ENCODE peak calls at places on chromosomes 12 and 14, in four cellular contexts. C, H, B and Q are unnamed samples.

GRCh38 chr12:81440001-81440400 is 319.1 kb downstream of the PPFIA2 start:
- DNase-seq in C (no peak), B (no peak), H (peak), Q (no peak)

GRCh38 chr12:47281667-47282171 is 202.0 kb upstream of the AMIGO2 start:
- DNase-seq in C (peak), H (no peak), B (no peak), Q (no peak)

GRCh38 chr14:94129111-94129757 is at the start of gene IFI27L2:
- DNase-seq in C (peak), H (peak), B (peak), Q (peak)

GRCh38 chr12:103503546-103504480 is 8.0 kb upstream of the C12orf42 start:
- DNase-seq in C (no peak), H (peak), B (no peak), Q (peak)

GRCh38 chr14:85532981-85533820 is 3.3 kb downstream of the FLRT2 start:
- DNase-seq in C (peak), B (peak), H (peak), Q (no peak)

GRCh38 chr12:113291586-113291985 is 43.3 kb downstream of the SLC8B1 start:
- DNase-seq in H (no peak), B (no peak), C (no peak), Q (no peak)

GRCh38 chr12:109963743-109964429 is 32.3 kb downstream of the GIT2 start:
- DNase-seq in H (no peak), C (peak), B (peak), Q (no peak)

GRCh38 chr14:69719501-69719951 is 47.4 kb upstream of the SRSF5 start:
- DNase-seq in C (peak), B (peak), H (no peak), Q (peak)

GRCh38 chr14:85428926-85429325 is 101.0 kb upstream of the FLRT2 start:
- DNase-seq in C (peak), B (no peak), H (no peak), Q (no peak)

GRCh38 chr12:32083489-32083888 is 23.2 kb upstream of the BICD1 start:
- DNase-seq in B (peak), C (peak), H (no peak), Q (no peak)

GRCh38 chr12:23950775-23951391 is 1.4 kb upstream of the SOX5 start:
- DNase-seq in B (peak), C (peak), H (no peak), Q (peak)

GRCh38 chr12:109557200-109557599 is 16.1 kb downstream of the MMAB start:
- DNase-seq in B (no peak), C (no peak), H (no peak), Q (no peak)

GRCh38 chr14:64760146-64760755 is 56.0 kb downstream of the PLEKHG3 start:
- DNase-seq in C (peak), H (peak), B (peak), Q (peak)

GRCh38 chr14:61077946-61078738 is 97.1 kb downstream of the SLC38A6 start:
- DNase-seq in H (no peak), B (no peak), C (peak), Q (peak)

GRCh38 chr14:99502989-99503421 is 21.8 kb downstream of the CCNK start:
- DNase-seq in H (peak), B (no peak), C (no peak), Q (no peak)

GRCh38 chr12:15590180-15590826 is 198.9 kb downstream of the EPS8 start:
- DNase-seq in H (peak), C (peak), B (peak), Q (peak)

GRCh38 chr14:49623941-49624806 is 3.6 kb downstream of the MGAT2 start:
- DNase-seq in C (no peak), B (peak), H (no peak), Q (peak)

GRCh38 chr14:80427101-80427500 is 215.8 kb upstream of the DIO2 start:
- DNase-seq in H (no peak), B (peak), C (peak), Q (peak)

GRCh38 chr14:70671652-70672327 is 30.1 kb downstream of the TTC9 start:
- DNase-seq in C (no peak), B (no peak), H (no peak), Q (no peak)

GRCh38 chr12:90174198-90174510 is 465.5 kb upstream of the ATP2B1 start:
- DNase-seq in H (peak), B (peak), C (no peak), Q (no peak)

GRCh38 chr14:92515510-92516343 is 2.1 kb downstream of the RIN3 start:
- DNase-seq in B (no peak), H (no peak), C (no peak), Q (no peak)

GRCh38 chr12:46825526-46826414 is at the start of gene SLC38A4:
- DNase-seq in H (peak), C (peak), B (peak), Q (peak)

GRCh38 chr12:102118874-102119273 is 1.0 kb downstream of the NUP37 start:
- DNase-seq in C (peak), H (no peak), B (peak), Q (no peak)

GRCh38 chr12:65656156-65656885 is 168.0 kb upstream of the HMGA2 start:
- DNase-seq in H (no peak), B (peak), C (no peak), Q (no peak)

GRCh38 chr14:100851946-100852620 is 26.2 kb downstream of the MEG3 start:
- DNase-seq in B (no peak), H (no peak), C (no peak), Q (no peak)

GRCh38 chr12:91785655-91786489 is 359.8 kb downstream of the BTG1 start:
- DNase-seq in C (no peak), H (no peak), B (no peak), Q (no peak)

GRCh38 chr14:87896393-87897380 is 96.3 kb downstream of the GALC start:
- DNase-seq in B (peak), C (peak), H (peak), Q (no peak)

GRCh38 chr12:105209091-105209490 is 26.9 kb downstream of the APPL2 start:
- DNase-seq in B (no peak), H (no peak), C (no peak), Q (peak)

GRCh38 chr12:41532072-41532471 is 344.0 kb downstream of the PDZRN4 start:
- DNase-seq in C (peak), H (no peak), B (no peak), Q (no peak)

GRCh38 chr14:37063467-37064240 is 108.8 kb downstream of the SLC25A21 start:
- DNase-seq in H (no peak), C (no peak), B (no peak), Q (no peak)

GRCh38 chr12:109664402-109664801 is 49.2 kb upstream of the FAM222A start:
- DNase-seq in B (no peak), C (no peak), H (no peak), Q (no peak)

GRCh38 chr12:40104461-40105264 is 1.2 kb downstream of the SLC2A13 start:
- DNase-seq in H (peak), B (peak), C (peak), Q (no peak)

GRCh38 chr12:49341777-49342065 is 4.7 kb upstream of the C1QL4 start:
- DNase-seq in H (no peak), B (no peak), C (no peak), Q (no peak)

GRCh38 chr12:6378709-6379427 is 3.5 kb upstream of the SCNN1A start:
- DNase-seq in H (no peak), C (no peak), B (peak), Q (no peak)

GRCh38 chr14:96204151-96205058 is at the start of gene BDKRB2:
- DNase-seq in H (peak), C (peak), B (peak), Q (peak)

GRCh38 chr14:61630399-61630798 is 64.9 kb upstream of the HIF1A start:
- DNase-seq in H (no peak), C (no peak), B (no peak), Q (no peak)

GRCh38 chr14:102817942-102818940 is 41.0 kb downstream of the TRAF3 start:
- DNase-seq in C (peak), B (no peak), H (no peak), Q (no peak)

GRCh38 chr14:102819790-102820330 is 42.6 kb downstream of the TRAF3 start:
- DNase-seq in H (no peak), B (no peak), C (peak), Q (no peak)

GRCh38 chr14:102821252-102821651 is 44.0 kb downstream of the TRAF3 start:
- DNase-seq in H (no peak), B (no peak), C (no peak), Q (no peak)

GRCh38 chr14:102817318-102817717 is 40.1 kb downstream of the TRAF3 start:
- DNase-seq in H (no peak), B (no peak), C (no peak), Q (no peak)

DNA sequence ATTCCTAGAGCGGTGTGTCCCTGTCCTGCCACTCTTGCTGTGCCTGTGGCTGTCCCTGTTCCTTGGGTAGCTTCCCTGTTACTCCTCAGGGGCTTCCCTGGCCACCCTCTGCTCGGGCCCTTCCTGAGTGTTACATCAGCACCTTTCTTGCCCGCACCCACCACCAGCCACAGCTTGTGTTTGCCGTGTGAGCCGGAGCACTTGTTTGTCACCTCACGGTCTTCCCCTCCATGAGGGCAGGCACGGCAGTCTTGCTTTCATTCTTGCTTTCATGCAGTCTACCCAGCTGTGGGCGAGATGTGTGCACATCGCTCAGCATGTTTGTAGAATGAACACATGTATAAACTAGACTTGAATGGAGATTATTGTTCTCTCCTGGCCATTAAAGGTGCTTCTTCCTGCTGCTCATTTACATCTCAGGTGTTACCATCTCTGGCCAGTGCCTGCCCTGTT is 42.0 kb downstream of the TRAF3 start:
- DNase-seq in C (no peak), H (no peak), B (no peak), Q (peak)
- H4K8ac ChIP-seq in C (no peak), H (no peak), B (peak), Q (no peak)

DNA sequence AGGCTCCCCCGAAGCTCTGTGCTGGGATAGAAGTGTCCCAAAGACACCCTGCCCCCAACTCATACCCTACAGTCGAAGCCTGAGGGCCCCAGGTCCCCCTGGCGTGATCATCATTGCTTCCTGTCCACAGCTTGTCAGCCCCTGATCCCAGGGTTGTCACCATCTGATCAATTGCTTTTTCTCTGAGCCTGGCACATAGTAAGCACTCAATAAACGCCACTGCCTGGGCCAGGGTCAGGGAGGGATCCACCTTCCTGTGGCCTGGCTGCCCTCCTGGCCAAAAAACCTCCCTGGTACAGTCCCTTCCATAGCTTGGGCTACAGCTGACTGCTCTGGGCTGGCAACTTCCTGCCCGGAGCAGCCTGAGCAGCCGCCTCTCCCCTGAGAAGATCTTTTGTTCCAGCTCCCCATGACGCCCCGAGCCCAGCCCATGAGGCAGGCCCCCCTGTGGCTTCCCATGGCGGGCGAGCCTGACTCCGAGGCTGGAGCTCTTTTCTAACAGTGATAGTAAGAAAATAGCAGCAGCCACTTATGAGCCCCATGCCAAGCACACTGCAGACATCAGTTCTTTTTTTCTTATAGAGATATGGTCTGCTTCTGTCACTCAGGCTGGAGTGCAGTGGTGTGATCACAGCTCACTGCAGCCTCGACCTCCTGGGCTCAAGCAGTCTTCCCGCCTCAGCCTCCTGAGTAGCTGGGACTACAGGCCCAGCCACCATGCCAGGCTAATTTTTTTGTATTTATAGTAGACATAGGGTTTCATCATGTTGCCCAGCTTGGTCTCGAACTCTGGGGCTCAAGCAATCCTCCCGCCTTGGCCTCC is 6.5 kb downstream of the SH2B3 start:
- DNase-seq in C (no peak), B (peak), H (peak), Q (no peak)
- H4K8ac ChIP-seq in C (no peak), B (peak), H (no peak), Q (no peak)

GRCh38 chr14:75181426-75182062 is 5.1 kb upstream of the TMED10 start:
- DNase-seq in B (no peak), C (no peak), H (no peak), Q (no peak)

GRCh38 chr14:75184039-75184438 is 7.6 kb upstream of the TMED10 start:
- DNase-seq in B (no peak), H (no peak), C (no peak), Q (no peak)

GRCh38 chr14:75184447-75184846 is 8.0 kb upstream of the TMED10 start:
- DNase-seq in H (no peak), B (peak), C (peak), Q (no peak)

GRCh38 chr14:75182820-75183219 is 6.4 kb upstream of the TMED10 start:
- DNase-seq in B (peak), H (no peak), C (peak), Q (peak)

GRCh38 chr14:75183225-75183624 is 6.8 kb upstream of the TMED10 start:
- DNase-seq in C (no peak), H (no peak), B (no peak), Q (peak)
- H4K8ac ChIP-seq in C (peak), H (no peak), B (no peak), Q (no peak)

GRCh38 chr14:91295276-91295845 is 50.9 kb upstream of the GPR68 start:
- DNase-seq in C (no peak), H (no peak), B (no peak), Q (no peak)
- H4K8ac ChIP-seq in C (no peak), H (no peak), B (no peak), Q (no peak)

GRCh38 chr12:57429473-57430116 is 1.2 kb downstream of the R3HDM2 start:
- DNase-seq in H (no peak), B (no peak), C (peak), Q (peak)

GRCh38 chr12:57428965-57429364 is 1.9 kb downstream of the R3HDM2 start:
- DNase-seq in H (no peak), B (no peak), C (no peak), Q (no peak)

GRCh38 chr12:57430117-57430930 is 519 bp downstream of the R3HDM2 start:
- DNase-seq in H (peak), B (peak), C (peak), Q (peak)

GRCh38 chr12:57433370-57433769 is 1.2 kb upstream of the INHBC start:
- DNase-seq in C (no peak), H (no peak), B (no peak), Q (no peak)

GRCh38 chr12:57430931-57431566 is at the start of gene R3HDM2:
- DNase-seq in C (peak), B (peak), H (peak), Q (peak)
- H4K8ac ChIP-seq in C (peak), B (peak), H (peak), Q (peak)

DNA sequence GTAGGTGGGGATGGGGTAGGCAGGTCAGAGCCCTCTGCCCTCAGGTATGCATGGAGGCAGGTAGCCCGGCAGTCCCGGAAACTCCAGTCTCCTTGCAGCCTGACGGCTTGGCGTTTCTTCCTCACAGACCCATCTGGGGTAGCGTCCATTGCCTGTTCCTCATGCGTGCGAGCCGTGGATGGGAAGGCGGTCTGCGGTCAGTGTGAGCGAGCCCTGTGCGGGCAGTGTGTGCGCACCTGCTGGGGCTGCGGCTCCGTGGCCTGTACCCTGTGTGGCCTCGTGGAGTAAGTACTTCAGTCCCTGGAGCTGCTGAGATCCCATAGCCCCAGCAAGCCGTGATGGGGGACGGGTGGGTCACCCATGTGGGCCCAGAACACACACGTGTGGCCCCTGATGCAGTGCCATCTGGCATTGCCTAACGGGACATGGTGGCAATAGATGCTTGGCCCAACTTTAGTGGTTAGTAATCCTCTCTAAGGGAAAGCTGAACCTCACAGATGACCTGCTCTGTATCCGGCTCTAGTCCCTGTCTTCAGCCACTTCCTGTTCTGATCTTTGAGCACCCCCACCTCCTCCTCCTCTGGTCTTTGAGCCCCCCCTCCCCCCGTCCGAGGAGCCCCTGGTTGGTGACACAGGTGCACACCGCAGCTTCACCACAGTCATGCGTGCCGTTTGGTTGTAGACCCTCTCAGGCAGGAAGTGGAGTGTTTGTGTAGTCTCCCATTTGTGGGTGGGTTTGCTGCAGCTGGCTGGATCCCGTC is 3.7 kb downstream of the SIVA1 start:
- DNase-seq in H (no peak), C (no peak), B (no peak), Q (no peak)
- H4K8ac ChIP-seq in H (no peak), C (no peak), B (no peak), Q (no peak)

DNA sequence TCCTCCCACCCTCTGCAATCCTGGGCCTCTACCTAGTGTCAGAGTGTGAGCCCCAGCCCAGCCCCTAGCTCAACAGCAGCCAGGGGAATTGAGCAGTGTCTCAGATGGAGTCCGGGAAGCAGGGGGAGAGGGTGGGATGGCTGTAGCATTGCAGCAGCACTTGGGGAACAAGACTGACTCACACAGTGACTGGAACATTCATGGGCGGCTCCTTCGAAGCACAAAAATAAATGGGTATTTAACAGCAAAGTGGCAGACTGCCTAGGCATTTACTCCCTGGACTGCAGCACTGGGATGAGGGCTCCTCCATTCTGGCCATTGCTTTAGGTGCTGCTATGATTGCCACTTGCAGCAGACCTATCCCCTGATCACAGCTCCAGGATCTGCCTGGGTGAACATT is 46.0 kb upstream of the STK38L start:
- DNase-seq in C (peak), H (no peak), B (peak), Q (no peak)
- H4K8ac ChIP-seq in C (no peak), H (no peak), B (no peak), Q (no peak)

GRCh38 chr12:120470150-120470817 is 736 bp upstream of the SRSF9 start:
- DNase-seq in C (peak), H (no peak), B (peak), Q (peak)

GRCh38 chr12:120467439-120467838 is 2.1 kb downstream of the SRSF9 start:
- DNase-seq in H (no peak), B (no peak), C (no peak), Q (no peak)

GRCh38 chr12:120468846-120469449 is 600 bp downstream of the SRSF9 start:
- DNase-seq in B (peak), C (peak), H (no peak), Q (no peak)

GRCh38 chr12:120468271-120468845 is 1.2 kb downstream of the SRSF9 start:
- DNase-seq in H (peak), C (peak), B (peak), Q (peak)

DNA sequence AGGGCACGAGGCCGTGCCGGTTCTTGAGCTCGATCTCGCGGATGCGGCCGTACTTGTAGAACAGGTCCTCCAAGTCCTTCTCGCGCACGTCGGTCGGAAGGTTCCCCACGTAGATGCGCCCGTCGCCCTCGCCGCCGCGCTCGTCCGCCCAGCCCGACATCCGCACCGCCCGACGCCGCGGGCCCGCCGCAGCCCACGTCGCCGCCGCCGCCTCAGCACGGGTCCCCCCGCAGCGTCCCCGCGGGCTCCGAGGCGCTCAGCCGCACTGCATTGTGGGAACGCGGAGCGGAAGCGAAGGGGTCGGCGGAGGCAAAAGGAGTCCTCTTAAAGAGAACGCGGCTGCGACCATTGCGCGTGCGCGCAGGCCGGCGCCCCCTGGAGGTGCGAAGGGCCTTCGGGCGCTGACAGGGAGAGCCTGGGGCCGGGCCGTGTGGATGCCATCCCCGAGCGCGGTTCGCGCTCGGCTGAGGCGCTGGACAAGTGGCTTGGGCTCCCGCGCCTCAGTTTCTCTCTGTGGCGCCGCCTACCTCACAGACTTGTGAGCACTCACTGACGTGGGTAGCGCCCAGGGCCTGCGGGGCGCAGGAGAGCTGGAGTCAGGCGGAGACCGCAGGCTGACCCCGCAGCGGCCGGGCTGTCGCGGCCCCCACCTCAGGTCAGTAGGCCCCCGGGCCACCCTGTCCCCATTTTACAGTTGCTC is at the start of gene SRSF9:
- DNase-seq in H (peak), C (peak), B (peak), Q (peak)
- H4K8ac ChIP-seq in H (no peak), C (peak), B (peak), Q (peak)